ENCODE peak calls at places on chromosome 14, in four cellular contexts. L, K, G and C are unnamed samples.
A peak's percentile ranks its signal among the peaks of the same experiment; 100 is the strongest.

GRCh38 chr14:31934767-31935266 is 142.3 kb upstream of the ARHGAP5 start:
- DNase-seq in K (peak; percentile 67), G (peak; percentile 10), L (peak; percentile 75), C (no peak)

GRCh38 chr14:100434033-100434601 is 111.0 kb downstream of the SLC25A47 start:
- DNase-seq in L (no peak), K (no peak), G (no peak), C (no peak)

GRCh38 chr14:21098134-21098891 is at the start of gene ZNF219:
- DNase-seq in L (peak; percentile 87), K (peak; percentile 65), G (no peak), C (no peak)

GRCh38 chr14:81440041-81440440 is 39.9 kb upstream of the STON2 start:
- DNase-seq in K (no peak), G (no peak), L (no peak), C (no peak)

GRCh38 chr14:51554339-51554920 is 97.3 kb upstream of the FRMD6 start:
- DNase-seq in L (no peak), K (no peak), G (no peak), C (no peak)

GRCh38 chr14:101192661-101193000 is 289.1 kb upstream of the RTL1 start:
- DNase-seq in G (no peak), K (no peak), L (no peak), C (no peak)

GRCh38 chr14:77921820-77922219 is 121.9 kb downstream of the ADCK1 start:
- DNase-seq in L (no peak), G (no peak), K (no peak), C (no peak)

GRCh38 chr14:101961746-101962502 is 2.4 kb upstream of the DYNC1H1 start:
- DNase-seq in L (no peak), K (no peak), G (no peak), C (no peak)

GRCh38 chr14:57533214-57533613 is 39.6 kb upstream of the CCDC198 start:
- DNase-seq in K (no peak), G (peak; percentile 44), L (peak; percentile 25), C (peak; percentile 1)

GRCh38 chr14:105493921-105494605 is 3.0 kb downstream of the TEDC1 start:
- DNase-seq in G (peak; percentile 5), K (no peak), L (no peak), C (no peak)

GRCh38 chr14:23984891-23985607 is 3.7 kb upstream of the DHRS4L2 start:
- DNase-seq in G (no peak), L (peak; percentile 94), K (no peak), C (no peak)

GRCh38 chr14:73058923-73059311 is 583 bp downstream of the RBM25 start:
- DNase-seq in G (no peak), K (peak; percentile 42), L (peak; percentile 32), C (no peak)

GRCh38 chr14:70721542-70721941 is 79.8 kb downstream of the TTC9 start:
- DNase-seq in G (no peak), L (peak; percentile 42), K (no peak), C (no peak)

GRCh38 chr14:34628681-34629135 is 1.2 kb downstream of the SNX6 start:
- DNase-seq in L (no peak), G (no peak), K (peak; percentile 17), C (no peak)

GRCh38 chr14:59869381-59870255 is 958 bp downstream of the RTN1 start:
- DNase-seq in L (no peak), K (no peak), G (no peak), C (no peak)

GRCh38 chr14:91364524-91365270 is 52.9 kb downstream of the CCDC88C start:
- DNase-seq in L (no peak), G (no peak), K (no peak), C (no peak)
- H3K4me3 ChIP-seq in L (no peak overlapping the region), G (peak overlapping the region; percentile 51), K (no peak overlapping the region), C (no peak overlapping the region)

GRCh38 chr14:89411976-89412375 is 5.1 kb downstream of the FOXN3 start:
- DNase-seq in G (no peak), L (no peak), K (no peak), C (no peak)

GRCh38 chr14:89417469-89418225 is 614 bp upstream of the FOXN3 start:
- DNase-seq in G (peak; percentile 89), L (peak; percentile 69), K (peak; percentile 61), C (peak; percentile 63)

GRCh38 chr14:89417111-89417468 is at the start of gene FOXN3:
- DNase-seq in L (peak; percentile 93), K (peak; percentile 96), G (peak; percentile 95), C (peak; percentile 72)

GRCh38 chr14:89416002-89416995 is 734 bp downstream of the FOXN3 start:
- DNase-seq in G (peak; percentile 99), K (peak; percentile 100), L (peak; percentile 98), C (peak; percentile 97)

GRCh38 chr14:89415139-89415538 is 1.9 kb downstream of the FOXN3 start:
- DNase-seq in G (no peak), K (no peak), L (no peak), C (no peak)
- H3K4me3 ChIP-seq in G (peak overlapping the region; percentile 99), K (peak overlapping the region; percentile 98), L (peak overlapping the region; percentile 86), C (peak overlapping the region; percentile 83)

GRCh38 chr14:49692191-49692757 is 646 bp upstream of the KLHDC1 start:
- DNase-seq in K (no peak), G (no peak), L (no peak), C (no peak)

GRCh38 chr14:49691031-49691430 is 1.9 kb upstream of the KLHDC1 start:
- DNase-seq in L (no peak), G (no peak), K (no peak), C (no peak)

GRCh38 chr14:49686425-49686824 is 1.6 kb downstream of the POLE2 start:
- DNase-seq in L (no peak), G (no peak), K (no peak), C (no peak)

GRCh38 chr14:49687942-49688700 is at the start of gene POLE2:
- DNase-seq in K (peak; percentile 69), G (peak; percentile 89), L (peak; percentile 72), C (no peak)

DNA sequence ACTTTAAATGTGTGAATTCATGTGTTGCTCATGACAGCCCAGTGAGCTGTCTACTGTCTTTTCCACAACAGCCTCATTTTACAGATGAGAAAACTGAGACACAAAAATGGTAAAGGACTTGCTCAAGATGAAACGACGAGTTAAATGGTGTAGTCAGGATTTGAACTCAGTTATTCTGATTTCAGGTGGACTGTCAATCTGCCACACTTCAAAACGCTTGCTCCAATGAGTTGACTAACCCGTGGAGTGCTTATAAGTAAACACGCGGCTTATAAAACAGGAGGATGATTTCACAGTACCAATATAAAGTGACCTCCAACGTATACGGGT is 652 bp upstream of the POLE2 start:
- DNase-seq in L (no peak), K (no peak), G (no peak), C (no peak)
- H3K4me3 ChIP-seq in L (no peak overlapping the region), K (peak overlapping the region; percentile 80), G (no peak overlapping the region), C (no peak overlapping the region)

GRCh38 chr14:103802353-103802752 is 45.0 kb downstream of the PPP1R13B start:
- DNase-seq in K (no peak), L (peak; percentile 97), G (no peak), C (no peak)

GRCh38 chr14:103803661-103804060 is 43.7 kb downstream of the PPP1R13B start:
- DNase-seq in G (no peak), K (no peak), L (peak; percentile 87), C (no peak)

GRCh38 chr14:103805708-103806107 is 41.7 kb downstream of the PPP1R13B start:
- DNase-seq in G (no peak), L (no peak), K (no peak), C (no peak)

GRCh38 chr14:103806805-103807204 is 40.6 kb downstream of the PPP1R13B start:
- DNase-seq in K (no peak), G (peak; percentile 86), L (no peak), C (no peak)

GRCh38 chr14:103801459-103801858 is 45.9 kb downstream of the PPP1R13B start:
- DNase-seq in K (no peak), G (no peak), L (peak; percentile 97), C (no peak)
- H3K4me3 ChIP-seq in K (no peak overlapping the region), G (no peak overlapping the region), L (no peak overlapping the region), C (no peak overlapping the region)

GRCh38 chr14:36014236-36014635 is 162.3 kb downstream of the PTCSC3 start:
- DNase-seq in L (no peak), G (no peak), K (no peak), C (no peak)

GRCh38 chr14:36006623-36007022 is 169.9 kb downstream of the PTCSC3 start:
- DNase-seq in K (no peak), G (no peak), L (no peak), C (no peak)

GRCh38 chr14:36013483-36013882 is 163.0 kb downstream of the PTCSC3 start:
- DNase-seq in K (no peak), G (no peak), L (no peak), C (no peak)

GRCh38 chr14:36009643-36010042 is 166.9 kb downstream of the PTCSC3 start:
- DNase-seq in L (no peak), K (no peak), G (no peak), C (no peak)
- H3K4me3 ChIP-seq in L (no peak overlapping the region), K (no peak overlapping the region), G (no peak overlapping the region), C (no peak overlapping the region)

GRCh38 chr14:96511146-96511545 is 9.0 kb downstream of the PAPOLA start:
- DNase-seq in L (no peak), G (no peak), K (no peak), C (no peak)

GRCh38 chr14:96511667-96512066 is 9.5 kb downstream of the PAPOLA start:
- DNase-seq in L (no peak), G (no peak), K (no peak), C (no peak)

GRCh38 chr14:96507723-96508122 is 5.5 kb downstream of the PAPOLA start:
- DNase-seq in L (no peak), K (no peak), G (no peak), C (no peak)

GRCh38 chr14:96509457-96510090 is 7.4 kb downstream of the PAPOLA start:
- DNase-seq in L (no peak), K (no peak), G (peak; percentile 60), C (no peak)

GRCh38 chr14:96508900-96509299 is 6.7 kb downstream of the PAPOLA start:
- DNase-seq in L (no peak), G (no peak), K (no peak), C (no peak)
- H3K4me3 ChIP-seq in L (no peak overlapping the region), G (no peak overlapping the region), K (no peak overlapping the region), C (no peak overlapping the region)

GRCh38 chr14:66701813-66702212 is 193.9 kb downstream of the GPHN start:
- DNase-seq in K (no peak), L (peak; percentile 6), G (no peak), C (no peak)

GRCh38 chr14:66698503-66698902 is 190.6 kb downstream of the GPHN start:
- DNase-seq in G (no peak), L (peak; percentile 18), K (no peak), C (no peak)

DNA sequence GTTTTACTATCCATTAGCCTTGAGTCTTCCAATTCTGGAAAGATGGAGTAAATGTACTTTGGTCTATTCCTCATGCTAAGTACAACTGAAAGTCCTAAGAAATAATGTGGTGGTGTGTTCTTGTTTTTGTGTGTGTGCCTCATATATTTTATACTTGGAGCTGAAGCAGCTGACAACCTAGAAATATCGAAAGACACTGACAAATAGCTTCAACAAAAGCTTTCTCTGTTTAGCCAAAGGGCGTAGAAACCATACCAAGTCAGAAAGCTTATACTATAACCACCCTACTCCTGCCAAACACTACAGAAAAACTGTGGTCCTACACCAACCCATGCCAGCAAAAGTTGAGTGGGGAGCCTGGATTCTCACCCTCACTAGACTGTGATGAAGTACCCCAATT is 188.4 kb downstream of the GPHN start:
- DNase-seq in G (no peak), K (no peak), L (no peak), C (no peak)
- H3K4me3 ChIP-seq in G (no peak overlapping the region), K (no peak overlapping the region), L (no peak overlapping the region), C (no peak overlapping the region)